ENCODE peak calls at places on chromosome X, in four cellular contexts. H, G, Z and P are unnamed samples.
A peak's percentile ranks its signal among the peaks of the same experiment; 100 is the strongest.

GRCh38 chrX:47751670-47752069 is 85.0 kb upstream of the ZNF81 start:
- DNase-seq in H (peak; percentile 65), G (no peak), Z (no peak), P (no peak)

GRCh38 chrX:48631376-48632090 is 34.2 kb downstream of the WDR13 start:
- DNase-seq in H (peak; percentile 93), G (peak; percentile 65), Z (peak; percentile 88), P (peak; percentile 47)

GRCh38 chrX:54386314-54386713 is 28.5 kb upstream of the WNK3 start:
- DNase-seq in H (no peak), G (no peak), Z (no peak), P (no peak)

GRCh38 chrX:70038951-70039350 is 10.8 kb downstream of the AWAT2 start:
- DNase-seq in H (no peak), G (no peak), Z (no peak), P (no peak)

GRCh38 chrX:252421-253291 is 28.5 kb upstream of the PLCXD1 start:
- DNase-seq in H (no peak), G (no peak), Z (no peak), P (no peak)

GRCh38 chrX:35340451-35340850 is 397.9 kb downstream of the FAM47B start:
- DNase-seq in H (no peak), G (no peak), Z (no peak), P (no peak)

GRCh38 chrX:16087081-16087480 is 36.3 kb upstream of the GRPR start:
- DNase-seq in H (no peak), G (no peak), Z (no peak), P (no peak)

GRCh38 chrX:8913665-8914409 is 112.7 kb upstream of the FAM9A start:
- DNase-seq in H (no peak), G (no peak), Z (no peak), P (no peak)

GRCh38 chrX:73930300-73930699 is 367.3 kb downstream of the CHIC1 start:
- DNase-seq in H (no peak), G (no peak), Z (no peak), P (no peak)

GRCh38 chrX:23317799-23318724 is 16.6 kb upstream of the PTCHD1 start:
- DNase-seq in H (peak; percentile 41), G (no peak), Z (peak; percentile 13), P (no peak)

GRCh38 chrX:120769576-120770341 is 105.9 kb downstream of the CT47B1 start:
- DNase-seq in H (peak; percentile 10), G (no peak), Z (peak; percentile 33), P (no peak)

GRCh38 chrX:68059469-68059868 is 373.8 kb downstream of the OPHN1 start:
- DNase-seq in H (no peak), G (no peak), Z (no peak), P (no peak)

GRCh38 chrX:108735680-108736508 is 469 bp downstream of the IRS4 start:
- DNase-seq in H (no peak), G (no peak), Z (no peak), P (no peak)

GRCh38 chrX:72306085-72306801 is 529 bp upstream of the CITED1 start:
- DNase-seq in H (peak; percentile 23), G (no peak), Z (no peak), P (no peak)

GRCh38 chrX:48761674-48762471 is at the start of gene GLOD5:
- DNase-seq in H (peak; percentile 75), G (no peak), Z (peak; percentile 37), P (no peak)

GRCh38 chrX:102841706-102842003 is 95.4 kb upstream of the RAB40AL start:
- DNase-seq in H (no peak), G (no peak), Z (no peak), P (no peak)

GRCh38 chrX:47321978-47322377 is 48.4 kb upstream of the ZNF157 start:
- DNase-seq in H (no peak), G (no peak), Z (no peak), P (no peak)

GRCh38 chrX:6311540-6311939 is 82.9 kb upstream of the NLGN4X start:
- DNase-seq in H (no peak), G (no peak), Z (no peak), P (no peak)

GRCh38 chrX:107845625-107846024 is 20.0 kb downstream of the MID2 start:
- DNase-seq in H (no peak), G (no peak), Z (no peak), P (no peak)

GRCh38 chrX:11591712-11592351 is 73.9 kb downstream of the ARHGAP6 start:
- DNase-seq in H (no peak), G (no peak), Z (no peak), P (no peak)

GRCh38 chrX:129600981-129601424 is 53.8 kb downstream of the APLN start:
- DNase-seq in H (peak; percentile 50), G (no peak), Z (peak; percentile 24), P (no peak)

GRCh38 chrX:87583679-87584078 is 66.1 kb downstream of the KLHL4 start:
- DNase-seq in H (peak; percentile 47), G (no peak), Z (peak; percentile 14), P (no peak)

GRCh38 chrX:17453791-17454190 is 78.8 kb downstream of the NHS start:
- DNase-seq in H (no peak), G (no peak), Z (no peak), P (no peak)

GRCh38 chrX:23779025-23779424 is 3.9 kb upstream of the SAT1 start:
- DNase-seq in H (no peak), G (no peak), Z (no peak), P (no peak)

GRCh38 chrX:2697306-2697705 is 6.2 kb downstream of the CD99 start:
- DNase-seq in H (no peak), G (no peak), Z (no peak), P (no peak)
- TF ChIP-seq SPI1 in H (no peak), G (no peak), Z (no peak), P (no peak)

GRCh38 chrX:39690541-39691415 is 407.0 kb downstream of the BCOR start:
- DNase-seq in H (no peak), G (no peak), Z (no peak), P (no peak)
- TF ChIP-seq SPI1 in H (no peak), G (no peak), Z (no peak), P (no peak)

DNA sequence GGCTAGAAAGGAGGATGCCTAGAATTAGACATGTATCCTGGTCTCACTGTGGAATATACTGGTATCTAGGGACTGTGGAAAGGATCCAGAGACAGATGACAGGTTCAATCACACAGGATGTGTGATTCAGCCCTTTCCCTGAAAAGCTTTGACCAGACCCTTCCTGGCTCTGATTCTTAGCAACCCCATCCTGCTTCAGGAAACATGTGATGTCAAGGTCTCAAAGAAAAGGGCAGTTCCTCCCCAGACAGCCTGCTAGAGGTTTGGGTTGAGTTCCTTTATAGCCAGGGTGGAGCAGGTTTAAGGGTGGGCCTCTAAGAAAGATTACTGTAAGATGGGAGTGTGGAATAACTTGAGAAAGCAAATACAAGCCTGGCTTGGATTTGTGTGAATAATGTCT is 3.0 kb downstream of the BMP15 start:
- DNase-seq in H (no peak), G (no peak), Z (no peak), P (no peak)
- TF ChIP-seq SPI1 in H (no peak), G (no peak), Z (no peak), P (no peak)

GRCh38 chrX:131366387-131366786 is 77.3 kb upstream of the IGSF1 start:
- DNase-seq in H (peak; percentile 8), G (no peak), Z (no peak), P (no peak)
- TF ChIP-seq SPI1 in H (no peak), G (no peak), Z (no peak), P (no peak)

GRCh38 chrX:136185409-136186022 is 38.2 kb downstream of the FHL1 start:
- DNase-seq in H (no peak), G (no peak), Z (no peak), P (no peak)
- TF ChIP-seq SPI1 in H (no peak), G (no peak), Z (no peak), P (no peak)

DNA sequence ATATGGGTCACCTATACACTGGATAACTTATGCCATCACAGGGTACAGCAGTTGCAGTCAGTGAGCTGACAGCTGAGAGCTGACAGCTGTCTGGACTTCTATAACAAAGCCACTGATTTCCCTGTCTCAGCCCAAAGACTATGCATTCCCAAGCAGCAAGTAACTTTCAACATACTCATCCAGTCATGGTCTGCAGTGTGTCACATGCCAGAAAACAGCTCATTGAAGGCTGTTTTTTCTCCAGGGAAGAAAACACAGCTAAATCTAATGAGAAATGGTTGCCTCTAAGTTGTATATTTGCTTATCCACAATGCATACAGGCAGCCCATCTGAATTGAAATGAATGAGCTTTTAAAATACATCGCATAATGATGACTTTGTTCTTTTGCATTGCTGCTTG is 6.3 kb downstream of the KIAA1210 start:
- DNase-seq in H (no peak), G (no peak), Z (no peak), P (no peak)
- TF ChIP-seq SPI1 in H (no peak), G (no peak), Z (no peak), P (no peak)

GRCh38 chrX:63350551-63350950 is 581 bp downstream of the SPIN4 start:
- DNase-seq in H (peak; percentile 44), G (peak; percentile 5), Z (peak; percentile 11), P (no peak)
- TF ChIP-seq SPI1 in H (no peak), G (no peak), Z (no peak), P (no peak)

GRCh38 chrX:135463937-135464336 is 42.2 kb downstream of the SMIM10L2A start:
- DNase-seq in H (peak; percentile 14), G (no peak), Z (no peak), P (no peak)
- TF ChIP-seq SPI1 in H (no peak), G (no peak), Z (no peak), P (no peak)

GRCh38 chrX:75278991-75279390 is 5.1 kb downstream of the UPRT start:
- DNase-seq in H (no peak), G (no peak), Z (no peak), P (no peak)
- TF ChIP-seq SPI1 in H (no peak), G (no peak), Z (no peak), P (no peak)